ENCODE peak calls at places on chromosomes 6 and 20, in five cellular contexts. One of them, this sample, is unnamed.

GRCh38 chr20:17568972-17569471 is 853 bp upstream of the DSTN start:
- DNase-seq in sciatic nerve: peak; percentile 88
- DNase-seq in GM19239: no peak
- DNase-seq in ACHN: peak; percentile 93
- DNase-seq in lung microvascular endothelial cell: peak; percentile 98
- DNase-seq in this sample: peak; percentile 54

GRCh38 chr6:46735720-46736031 is 501 bp upstream of the PLA2G7 start:
- DNase-seq in lung microvascular endothelial cell: no peak
- DNase-seq in GM19239: no peak
- DNase-seq in ACHN: no peak
- DNase-seq in sciatic nerve: no peak
- DNase-seq in this sample: no peak

GRCh38 chr20:48986899-48987298 is 59.2 kb upstream of the CSE1L start:
- DNase-seq in lung microvascular endothelial cell: peak; percentile 22
- DNase-seq in sciatic nerve: no peak
- DNase-seq in ACHN: peak; percentile 23
- DNase-seq in GM19239: no peak
- DNase-seq in this sample: no peak

GRCh38 chr20:5658897-5659296 is 91.3 kb upstream of the SHLD1 start:
- DNase-seq in lung microvascular endothelial cell: peak; percentile 96
- DNase-seq in ACHN: no peak
- DNase-seq in sciatic nerve: peak; percentile 71
- DNase-seq in GM19239: no peak
- DNase-seq in this sample: no peak

GRCh38 chr20:54078296-54078695 is 7.9 kb upstream of the BCAS1 start:
- DNase-seq in GM19239: peak; percentile 46
- DNase-seq in sciatic nerve: no peak
- DNase-seq in ACHN: no peak
- DNase-seq in lung microvascular endothelial cell: peak; percentile 12
- DNase-seq in this sample: no peak

GRCh38 chr6:129276461-129276860 is 393.5 kb downstream of the LAMA2 start:
- DNase-seq in ACHN: no peak
- DNase-seq in GM19239: no peak
- DNase-seq in sciatic nerve: no peak
- DNase-seq in lung microvascular endothelial cell: no peak
- DNase-seq in this sample: no peak

GRCh38 chr6:157527471-157527907 is 146.5 kb downstream of the ZDHHC14 start:
- DNase-seq in ACHN: no peak
- DNase-seq in sciatic nerve: no peak
- DNase-seq in GM19239: peak; percentile 44
- DNase-seq in lung microvascular endothelial cell: peak; percentile 73
- DNase-seq in this sample: no peak

GRCh38 chr6:52503853-52504777 is 72.7 kb downstream of the TRAM2 start:
- DNase-seq in ACHN: peak; percentile 90
- DNase-seq in lung microvascular endothelial cell: peak; percentile 79
- DNase-seq in GM19239: no peak
- DNase-seq in sciatic nerve: peak; percentile 73
- DNase-seq in this sample: peak; percentile 71

GRCh38 chr20:51267679-51268078 is 244.8 kb upstream of the KCNG1 start:
- DNase-seq in GM19239: no peak
- DNase-seq in sciatic nerve: no peak
- DNase-seq in lung microvascular endothelial cell: no peak
- DNase-seq in ACHN: no peak
- DNase-seq in this sample: no peak

GRCh38 chr6:136331461-136331860 is 41.8 kb upstream of the BCLAF1 start:
- DNase-seq in lung microvascular endothelial cell: no peak
- DNase-seq in sciatic nerve: no peak
- DNase-seq in ACHN: no peak
- DNase-seq in GM19239: no peak
- DNase-seq in this sample: no peak

GRCh38 chr6:169592558-169592957 is 109.3 kb downstream of the WDR27 start:
- DNase-seq in lung microvascular endothelial cell: peak; percentile 7
- DNase-seq in GM19239: no peak
- DNase-seq in ACHN: peak; percentile 9
- DNase-seq in sciatic nerve: no peak
- DNase-seq in this sample: no peak

GRCh38 chr20:38840053-38840893 is 34.8 kb downstream of the PPP1R16B start:
- DNase-seq in lung microvascular endothelial cell: no peak
- DNase-seq in ACHN: no peak
- DNase-seq in sciatic nerve: no peak
- DNase-seq in GM19239: no peak
- DNase-seq in this sample: no peak

GRCh38 chr6:21594427-21595264 is 1.1 kb downstream of the SOX4 start:
- DNase-seq in ACHN: peak; percentile 43
- DNase-seq in sciatic nerve: peak; percentile 75
- DNase-seq in GM19239: no peak
- DNase-seq in lung microvascular endothelial cell: peak; percentile 62
- DNase-seq in this sample: peak; percentile 76

GRCh38 chr6:106927531-106928398 is 46.8 kb downstream of the CD24 start:
- DNase-seq in sciatic nerve: no peak
- DNase-seq in GM19239: no peak
- DNase-seq in lung microvascular endothelial cell: peak; percentile 43
- DNase-seq in ACHN: peak; percentile 64
- DNase-seq in this sample: no peak

GRCh38 chr6:25280617-25280990 is 1.4 kb downstream of the CARMIL1 start:
- DNase-seq in ACHN: peak; percentile 30
- DNase-seq in GM19239: no peak
- DNase-seq in lung microvascular endothelial cell: no peak
- DNase-seq in sciatic nerve: no peak
- DNase-seq in this sample: no peak

GRCh38 chr20:12916699-12917098 is 92.1 kb upstream of the SPTLC3 start:
- DNase-seq in GM19239: no peak
- DNase-seq in lung microvascular endothelial cell: no peak
- DNase-seq in sciatic nerve: no peak
- DNase-seq in ACHN: peak; percentile 75
- DNase-seq in this sample: no peak

GRCh38 chr6:20266851-20267608 is 54.8 kb upstream of the MBOAT1 start:
- DNase-seq in GM19239: no peak
- DNase-seq in lung microvascular endothelial cell: no peak
- DNase-seq in ACHN: no peak
- DNase-seq in sciatic nerve: no peak
- DNase-seq in this sample: no peak

GRCh38 chr6:56911847-56912246 is 43.1 kb upstream of the BEND6 start:
- DNase-seq in sciatic nerve: no peak
- DNase-seq in lung microvascular endothelial cell: peak; percentile 59
- DNase-seq in GM19239: no peak
- DNase-seq in ACHN: peak; percentile 50
- DNase-seq in this sample: no peak

GRCh38 chr6:5763871-5764270 is 242.9 kb downstream of the NRN1 start:
- DNase-seq in GM19239: no peak
- DNase-seq in ACHN: no peak
- DNase-seq in lung microvascular endothelial cell: no peak
- DNase-seq in sciatic nerve: no peak
- DNase-seq in this sample: no peak

GRCh38 chr6:25311251-25311910 is 32.2 kb downstream of the CARMIL1 start:
- DNase-seq in GM19239: no peak
- DNase-seq in ACHN: peak; percentile 57
- DNase-seq in sciatic nerve: no peak
- DNase-seq in lung microvascular endothelial cell: peak; percentile 7
- DNase-seq in this sample: no peak

GRCh38 chr6:24274441-24275083 is 83.3 kb downstream of the DCDC2 start:
- DNase-seq in GM19239: no peak
- DNase-seq in lung microvascular endothelial cell: peak; percentile 11
- DNase-seq in ACHN: peak; percentile 35
- DNase-seq in sciatic nerve: no peak
- DNase-seq in this sample: no peak

GRCh38 chr6:112443118-112443641 is 96.0 kb downstream of the RFPL4B start:
- DNase-seq in sciatic nerve: no peak
- DNase-seq in lung microvascular endothelial cell: no peak
- DNase-seq in ACHN: no peak
- DNase-seq in GM19239: no peak
- DNase-seq in this sample: no peak

GRCh38 chr6:34810936-34811632 is 19.2 kb downstream of the BLTP3A start:
- DNase-seq in GM19239: no peak
- DNase-seq in sciatic nerve: no peak
- DNase-seq in ACHN: no peak
- DNase-seq in lung microvascular endothelial cell: peak; percentile 31
- DNase-seq in this sample: no peak

GRCh38 chr20:49620364-49621240 is 52.7 kb upstream of the PTGIS start:
- DNase-seq in GM19239: peak; percentile 72
- DNase-seq in lung microvascular endothelial cell: no peak
- DNase-seq in ACHN: no peak
- DNase-seq in sciatic nerve: no peak
- DNase-seq in this sample: no peak

GRCh38 chr6:149335924-149336323 is 18.4 kb downstream of the TAB2 start:
- DNase-seq in GM19239: no peak
- DNase-seq in ACHN: peak; percentile 58
- DNase-seq in lung microvascular endothelial cell: peak; percentile 76
- DNase-seq in sciatic nerve: no peak
- DNase-seq in this sample: no peak

GRCh38 chr6:80214436-80215022 is 108.1 kb downstream of the BCKDHB start:
- DNase-seq in GM19239: no peak
- DNase-seq in ACHN: peak; percentile 56
- DNase-seq in lung microvascular endothelial cell: peak; percentile 71
- DNase-seq in sciatic nerve: no peak
- DNase-seq in this sample: peak; percentile 10

GRCh38 chr6:81900616-81901015 is 148.1 kb upstream of the TENT5A start:
- DNase-seq in lung microvascular endothelial cell: no peak
- DNase-seq in sciatic nerve: no peak
- DNase-seq in ACHN: no peak
- DNase-seq in GM19239: no peak
- DNase-seq in this sample: no peak

GRCh38 chr6:31293343-31293742 is 21.5 kb upstream of the HLA-C start:
- DNase-seq in sciatic nerve: no peak
- DNase-seq in lung microvascular endothelial cell: peak; percentile 61
- DNase-seq in ACHN: peak; percentile 31
- DNase-seq in GM19239: no peak
- DNase-seq in this sample: no peak

GRCh38 chr6:155994071-155994470 is 538.4 kb upstream of the NOX3 start:
- DNase-seq in GM19239: no peak
- DNase-seq in ACHN: no peak
- DNase-seq in sciatic nerve: no peak
- DNase-seq in lung microvascular endothelial cell: no peak
- DNase-seq in this sample: no peak